ENCODE peak calls at places on chromosomes 7 and 10, in four cellular contexts. One of them, this sample, is unnamed.

GRCh38 chr10:35824704-35825103 is 182.6 kb upstream of the FZD8 start:
- DNase-seq in GM12878: no peak
- DNase-seq in K562: no peak
- DNase-seq in HepG2: no peak
- DNase-seq in this sample: no peak

GRCh38 chr10:3807221-3807927 is 22.4 kb upstream of the KLF6 start:
- DNase-seq in HepG2: no peak
- DNase-seq in GM12878: no peak
- DNase-seq in K562: no peak
- DNase-seq in this sample: no peak

GRCh38 chr7:84040365-84040764 is 154.2 kb downstream of the SEMA3A start:
- DNase-seq in GM12878: no peak
- DNase-seq in HepG2: peak
- DNase-seq in K562: no peak
- DNase-seq in this sample: no peak

GRCh38 chr7:2554654-2555053 is 670 bp downstream of the BRAT1 start:
- DNase-seq in HepG2: no peak
- DNase-seq in K562: peak
- DNase-seq in GM12878: no peak
- DNase-seq in this sample: no peak

GRCh38 chr10:98357208-98357836 is 57.7 kb downstream of the PYROXD2 start:
- DNase-seq in K562: no peak
- DNase-seq in HepG2: no peak
- DNase-seq in GM12878: no peak
- DNase-seq in this sample: no peak

GRCh38 chr10:93962973-93963372 is 30.8 kb upstream of the PLCE1 start:
- DNase-seq in HepG2: no peak
- DNase-seq in K562: no peak
- DNase-seq in GM12878: no peak
- DNase-seq in this sample: no peak

GRCh38 chr7:74190259-74190658 is 16.1 kb downstream of the EIF4H start:
- DNase-seq in GM12878: no peak
- DNase-seq in HepG2: no peak
- DNase-seq in K562: no peak
- DNase-seq in this sample: no peak

GRCh38 chr7:97003262-97004236 is 1.8 kb upstream of the DLX6 start:
- DNase-seq in K562: no peak
- DNase-seq in GM12878: no peak
- DNase-seq in HepG2: no peak
- DNase-seq in this sample: no peak

GRCh38 chr7:114086906-114087651 is 168.3 kb upstream of the PPP1R3A start:
- DNase-seq in GM12878: no peak
- DNase-seq in K562: no peak
- DNase-seq in HepG2: no peak
- DNase-seq in this sample: peak

GRCh38 chr10:38094923-38095574 is 912 bp downstream of the ZNF37A start:
- DNase-seq in HepG2: no peak
- DNase-seq in K562: no peak
- DNase-seq in GM12878: no peak
- DNase-seq in this sample: no peak

GRCh38 chr10:92567952-92568600 is 5.8 kb downstream of the IDE start:
- DNase-seq in K562: no peak
- DNase-seq in HepG2: no peak
- DNase-seq in GM12878: no peak
- DNase-seq in this sample: no peak

GRCh38 chr10:90047243-90047729 is 345.9 kb downstream of the KIF20B start:
- DNase-seq in K562: no peak
- DNase-seq in HepG2: no peak
- DNase-seq in GM12878: peak
- DNase-seq in this sample: no peak

GRCh38 chr10:30059209-30060107 is at the start of gene JCAD:
- DNase-seq in GM12878: no peak
- DNase-seq in K562: peak
- DNase-seq in HepG2: no peak
- DNase-seq in this sample: peak

GRCh38 chr7:74094224-74095095 is 10.9 kb downstream of the LIMK1 start:
- DNase-seq in HepG2: no peak
- DNase-seq in GM12878: peak
- DNase-seq in K562: peak
- DNase-seq in this sample: peak

GRCh38 chr7:45267262-45267661 is 109.7 kb downstream of the RAMP3 start:
- DNase-seq in HepG2: no peak
- DNase-seq in K562: no peak
- DNase-seq in GM12878: no peak
- DNase-seq in this sample: no peak

GRCh38 chr7:45917658-45918057 is 3.4 kb downstream of the IGFBP3 start:
- DNase-seq in K562: peak
- DNase-seq in HepG2: peak
- DNase-seq in GM12878: no peak
- DNase-seq in this sample: peak

GRCh38 chr7:151993977-151994676 is 31.3 kb upstream of the GALNT11 start:
- DNase-seq in HepG2: no peak
- DNase-seq in GM12878: no peak
- DNase-seq in K562: no peak
- DNase-seq in this sample: peak

GRCh38 chr10:90062786-90063185 is 361.4 kb downstream of the KIF20B start:
- DNase-seq in HepG2: no peak
- DNase-seq in GM12878: no peak
- DNase-seq in K562: no peak
- DNase-seq in this sample: no peak

GRCh38 chr7:99121496-99122021 is 22.3 kb downstream of the SMURF1 start:
- DNase-seq in GM12878: no peak
- DNase-seq in HepG2: no peak
- DNase-seq in K562: no peak
- DNase-seq in this sample: no peak

GRCh38 chr7:27110163-27110976 is 7.9 kb upstream of the HOXA2 start:
- DNase-seq in HepG2: no peak
- DNase-seq in K562: no peak
- DNase-seq in GM12878: no peak
- DNase-seq in this sample: peak

GRCh38 chr7:158740013-158740656 is 35.5 kb upstream of the NCAPG2 start:
- DNase-seq in K562: peak
- DNase-seq in GM12878: no peak
- DNase-seq in HepG2: no peak
- DNase-seq in this sample: no peak

GRCh38 chr7:106793015-106793651 is 71.9 kb upstream of the PIK3CG start:
- DNase-seq in GM12878: no peak
- DNase-seq in K562: peak
- DNase-seq in HepG2: peak
- DNase-seq in this sample: no peak

DNA sequence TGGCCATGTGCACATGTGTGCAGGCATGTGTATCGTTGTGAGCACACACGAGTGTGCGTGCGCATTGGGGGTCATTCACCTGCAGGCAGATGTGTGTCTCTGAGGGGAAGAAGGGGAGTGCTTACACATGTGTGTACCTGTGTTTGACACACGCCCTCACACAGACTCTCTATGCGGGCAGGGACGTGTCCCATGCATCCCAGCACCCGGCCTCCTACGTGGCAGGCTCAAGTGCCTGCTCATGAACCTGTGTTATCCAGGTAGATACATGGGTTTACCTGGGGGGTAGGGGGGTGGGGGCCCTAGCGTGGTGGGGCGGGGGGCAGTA is 18.6 kb downstream of the KCP start:
- DNase-seq in GM12878: no peak
- DNase-seq in HepG2: no peak
- DNase-seq in K562: no peak
- DNase-seq in this sample: no peak
- TF ChIP-seq CREM in GM12878: no peak
- TF ChIP-seq CREM in HepG2: no peak
- TF ChIP-seq CREM in K562: no peak
- TF ChIP-seq CREM in this sample: no peak

GRCh38 chr7:25952277-25953057 is 199.5 kb upstream of the NFE2L3 start:
- DNase-seq in K562: no peak
- DNase-seq in HepG2: peak
- DNase-seq in GM12878: no peak
- DNase-seq in this sample: peak
- TF ChIP-seq CREM in K562: no peak
- TF ChIP-seq CREM in HepG2: peak
- TF ChIP-seq CREM in GM12878: no peak
- TF ChIP-seq CREM in this sample: no peak

DNA sequence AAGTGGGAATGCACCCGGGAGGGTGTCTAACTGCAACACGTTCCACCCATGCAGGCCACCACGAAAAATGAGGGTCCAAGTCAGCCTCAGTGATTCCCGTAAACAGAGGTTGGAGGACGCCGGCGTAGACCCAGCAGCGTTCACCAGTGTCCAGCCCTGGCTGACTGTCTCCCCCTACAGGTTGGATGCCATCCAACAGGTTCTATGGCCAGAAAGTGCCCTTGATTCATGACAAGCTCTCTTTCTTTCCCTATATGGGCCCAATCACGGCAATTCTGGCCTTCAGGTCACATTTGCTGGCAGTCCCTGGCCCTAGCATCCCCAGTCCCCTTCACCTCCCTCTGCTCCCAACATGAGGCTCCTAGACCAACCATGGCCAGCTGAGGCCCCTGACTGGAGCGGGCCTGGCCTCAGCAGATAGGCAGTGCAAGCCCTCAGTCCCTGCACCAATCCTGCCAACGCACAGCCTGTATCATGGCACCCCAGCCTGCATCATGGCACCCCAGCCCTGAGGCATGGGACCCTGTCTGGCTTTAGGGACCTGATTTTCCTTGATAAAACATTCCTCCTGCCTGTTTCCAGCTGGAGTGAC is 227.4 kb downstream of the GRID1 start:
- DNase-seq in K562: peak
- DNase-seq in HepG2: peak
- DNase-seq in GM12878: no peak
- DNase-seq in this sample: peak
- TF ChIP-seq CREM in K562: no peak
- TF ChIP-seq CREM in HepG2: no peak
- TF ChIP-seq CREM in GM12878: no peak
- TF ChIP-seq CREM in this sample: no peak

GRCh38 chr7:77627307-77627671 is 69.0 kb upstream of the RSBN1L start:
- DNase-seq in K562: no peak
- DNase-seq in HepG2: no peak
- DNase-seq in GM12878: no peak
- DNase-seq in this sample: no peak
- TF ChIP-seq CREM in K562: no peak
- TF ChIP-seq CREM in HepG2: no peak
- TF ChIP-seq CREM in GM12878: no peak
- TF ChIP-seq CREM in this sample: no peak

This sample was measured in WTC11.